ENCODE peak calls at places on chromosomes 16 and 17, in five cellular contexts. One of them, this sample, is unnamed.

GRCh38 chr16:35195173-35195863 is 1735.9 kb downstream of the TP53TG3F start:
- DNase-seq in adrenal gland: no peak
- DNase-seq in ascending aorta: no peak
- DNase-seq in A549: no peak
- DNase-seq in CD8-positive, alpha-beta T cell: no peak
- DNase-seq in this sample: no peak

GRCh38 chr16:85227262-85227923 is 115.1 kb upstream of the CIBAR2 start:
- DNase-seq in adrenal gland: no peak
- DNase-seq in ascending aorta: no peak
- DNase-seq in A549: no peak
- DNase-seq in CD8-positive, alpha-beta T cell: no peak
- DNase-seq in this sample: no peak

GRCh38 chr16:84308120-84308519 is 13.4 kb downstream of the WFDC1 start:
- DNase-seq in adrenal gland: peak; percentile 46
- DNase-seq in ascending aorta: no peak
- DNase-seq in A549: peak; percentile 64
- DNase-seq in CD8-positive, alpha-beta T cell: no peak
- DNase-seq in this sample: no peak

GRCh38 chr16:12215302-12216105 is 239.0 kb downstream of the SNX29 start:
- DNase-seq in adrenal gland: no peak
- DNase-seq in ascending aorta: no peak
- DNase-seq in A549: no peak
- DNase-seq in CD8-positive, alpha-beta T cell: no peak
- DNase-seq in this sample: no peak

GRCh38 chr17:63740464-63741181 is 976 bp downstream of the STRADA start:
- DNase-seq in adrenal gland: no peak
- DNase-seq in ascending aorta: no peak
- DNase-seq in A549: no peak
- DNase-seq in CD8-positive, alpha-beta T cell: no peak
- DNase-seq in this sample: no peak

GRCh38 chr17:76343106-76343505 is 10.6 kb downstream of the PRPSAP1 start:
- DNase-seq in adrenal gland: no peak
- DNase-seq in ascending aorta: no peak
- DNase-seq in A549: no peak
- DNase-seq in CD8-positive, alpha-beta T cell: no peak
- DNase-seq in this sample: no peak

GRCh38 chr16:15672514-15673167 is 22.6 kb downstream of the NDE1 start:
- DNase-seq in adrenal gland: peak; percentile 81
- DNase-seq in ascending aorta: peak; percentile 91
- DNase-seq in A549: peak; percentile 84
- DNase-seq in CD8-positive, alpha-beta T cell: peak; percentile 73
- DNase-seq in this sample: peak; percentile 98

GRCh38 chr16:23668225-23668624 is 10.5 kb upstream of the PLK1 start:
- DNase-seq in adrenal gland: no peak
- DNase-seq in ascending aorta: no peak
- DNase-seq in A549: no peak
- DNase-seq in CD8-positive, alpha-beta T cell: no peak
- DNase-seq in this sample: no peak

GRCh38 chr16:86961133-86961720 is 356.0 kb downstream of the C16orf95 start:
- DNase-seq in adrenal gland: no peak
- DNase-seq in ascending aorta: no peak
- DNase-seq in A549: no peak
- DNase-seq in CD8-positive, alpha-beta T cell: no peak
- DNase-seq in this sample: no peak

GRCh38 chr16:50273382-50273690 is 7.0 kb downstream of the ADCY7 start:
- DNase-seq in adrenal gland: no peak
- DNase-seq in ascending aorta: no peak
- DNase-seq in A549: no peak
- DNase-seq in CD8-positive, alpha-beta T cell: no peak
- DNase-seq in this sample: no peak

GRCh38 chr16:50275428-50276127 is 9.2 kb downstream of the ADCY7 start:
- DNase-seq in adrenal gland: no peak
- DNase-seq in ascending aorta: no peak
- DNase-seq in A549: no peak
- DNase-seq in CD8-positive, alpha-beta T cell: no peak
- DNase-seq in this sample: no peak

GRCh38 chr16:50273888-50274770 is 7.8 kb downstream of the ADCY7 start:
- DNase-seq in adrenal gland: no peak
- DNase-seq in ascending aorta: no peak
- DNase-seq in A549: no peak
- DNase-seq in CD8-positive, alpha-beta T cell: peak; percentile 68
- DNase-seq in this sample: no peak

GRCh38 chr16:50276128-50276444 is 9.7 kb downstream of the ADCY7 start:
- DNase-seq in adrenal gland: no peak
- DNase-seq in ascending aorta: no peak
- DNase-seq in A549: no peak
- DNase-seq in CD8-positive, alpha-beta T cell: no peak
- DNase-seq in this sample: no peak

DNA sequence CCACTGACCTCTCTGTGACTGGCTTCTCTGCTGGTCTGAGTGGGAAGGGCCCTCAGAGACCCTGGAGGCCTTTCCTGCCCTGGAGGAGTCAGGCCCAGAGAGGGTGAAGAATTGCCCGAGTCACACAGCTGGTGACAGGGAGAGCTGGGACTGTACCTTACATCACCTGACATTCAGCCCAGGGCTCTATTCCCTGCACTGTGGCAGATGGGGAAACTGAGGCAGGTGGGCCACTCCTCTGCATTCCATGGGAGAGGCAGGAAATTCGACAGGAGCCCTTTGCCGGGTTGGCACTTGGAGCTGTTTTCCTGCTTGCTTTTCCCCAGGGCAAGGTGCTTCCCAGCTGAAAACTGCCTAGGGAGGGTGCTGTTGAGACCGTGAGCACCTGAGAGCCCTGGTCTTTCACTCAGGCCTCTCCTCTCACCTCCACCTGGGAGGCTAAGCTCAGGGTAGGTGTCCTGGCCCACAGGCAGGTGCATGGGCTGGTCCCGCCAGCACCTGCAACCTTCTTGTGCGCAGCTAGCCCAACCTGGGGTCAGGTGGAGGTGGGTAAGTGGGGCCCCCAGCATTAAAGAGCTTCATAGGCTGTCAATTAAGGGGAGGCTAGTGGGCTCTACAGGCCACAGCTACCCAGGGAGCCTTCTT is 8.5 kb downstream of the ADCY7 start:
- DNase-seq in adrenal gland: no peak
- DNase-seq in ascending aorta: no peak
- DNase-seq in A549: no peak
- DNase-seq in CD8-positive, alpha-beta T cell: no peak
- DNase-seq in this sample: no peak
- TF ChIP-seq CTCF in adrenal gland: no peak
- TF ChIP-seq CTCF in ascending aorta: no peak
- TF ChIP-seq CTCF in A549: no peak
- TF ChIP-seq CTCF in CD8-positive, alpha-beta T cell: no peak
- TF ChIP-seq CTCF in this sample: no peak

GRCh38 chr17:55575058-55575606 is 63.9 kb upstream of the SMIM36 start:
- DNase-seq in adrenal gland: no peak
- DNase-seq in ascending aorta: no peak
- DNase-seq in A549: no peak
- DNase-seq in CD8-positive, alpha-beta T cell: no peak
- DNase-seq in this sample: no peak
- H3K27ac ChIP-seq in adrenal gland: no peak overlapping the region
- H3K27ac ChIP-seq in ascending aorta: no peak overlapping the region
- H3K27ac ChIP-seq in A549: no peak overlapping the region
- H3K27ac ChIP-seq in CD8-positive, alpha-beta T cell: no peak overlapping the region
- H3K27ac ChIP-seq in this sample: no peak overlapping the region

GRCh38 chr16:67170948-67171649 is 761 bp downstream of the NOL3 start:
- DNase-seq in adrenal gland: peak; percentile 57
- DNase-seq in ascending aorta: no peak
- DNase-seq in A549: peak; percentile 41
- DNase-seq in CD8-positive, alpha-beta T cell: no peak
- DNase-seq in this sample: no peak
- H3K4me3 ChIP-seq in adrenal gland: peak overlapping the region; percentile 61
- H3K4me3 ChIP-seq in ascending aorta: peak overlapping the region; percentile 57
- H3K4me3 ChIP-seq in A549: peak overlapping the region; percentile 51
- H3K4me3 ChIP-seq in CD8-positive, alpha-beta T cell: no peak overlapping the region
- H3K4me3 ChIP-seq in this sample: peak overlapping the region; percentile 45

GRCh38 chr17:8798176-8799000 is 777 bp downstream of the MFSD6L start:
- DNase-seq in adrenal gland: no peak
- DNase-seq in ascending aorta: no peak
- DNase-seq in A549: no peak
- DNase-seq in CD8-positive, alpha-beta T cell: no peak
- DNase-seq in this sample: no peak

GRCh38 chr17:8799851-8800212 is 667 bp upstream of the MFSD6L start:
- DNase-seq in adrenal gland: no peak
- DNase-seq in ascending aorta: no peak
- DNase-seq in A549: no peak
- DNase-seq in CD8-positive, alpha-beta T cell: no peak
- DNase-seq in this sample: no peak

GRCh38 chr17:8797621-8798175 is 1.5 kb downstream of the MFSD6L start:
- DNase-seq in adrenal gland: no peak
- DNase-seq in ascending aorta: no peak
- DNase-seq in A549: no peak
- DNase-seq in CD8-positive, alpha-beta T cell: no peak
- DNase-seq in this sample: no peak

GRCh38 chr17:8800656-8801055 is 1.5 kb upstream of the MFSD6L start:
- DNase-seq in adrenal gland: no peak
- DNase-seq in ascending aorta: no peak
- DNase-seq in A549: no peak
- DNase-seq in CD8-positive, alpha-beta T cell: no peak
- DNase-seq in this sample: no peak

DNA sequence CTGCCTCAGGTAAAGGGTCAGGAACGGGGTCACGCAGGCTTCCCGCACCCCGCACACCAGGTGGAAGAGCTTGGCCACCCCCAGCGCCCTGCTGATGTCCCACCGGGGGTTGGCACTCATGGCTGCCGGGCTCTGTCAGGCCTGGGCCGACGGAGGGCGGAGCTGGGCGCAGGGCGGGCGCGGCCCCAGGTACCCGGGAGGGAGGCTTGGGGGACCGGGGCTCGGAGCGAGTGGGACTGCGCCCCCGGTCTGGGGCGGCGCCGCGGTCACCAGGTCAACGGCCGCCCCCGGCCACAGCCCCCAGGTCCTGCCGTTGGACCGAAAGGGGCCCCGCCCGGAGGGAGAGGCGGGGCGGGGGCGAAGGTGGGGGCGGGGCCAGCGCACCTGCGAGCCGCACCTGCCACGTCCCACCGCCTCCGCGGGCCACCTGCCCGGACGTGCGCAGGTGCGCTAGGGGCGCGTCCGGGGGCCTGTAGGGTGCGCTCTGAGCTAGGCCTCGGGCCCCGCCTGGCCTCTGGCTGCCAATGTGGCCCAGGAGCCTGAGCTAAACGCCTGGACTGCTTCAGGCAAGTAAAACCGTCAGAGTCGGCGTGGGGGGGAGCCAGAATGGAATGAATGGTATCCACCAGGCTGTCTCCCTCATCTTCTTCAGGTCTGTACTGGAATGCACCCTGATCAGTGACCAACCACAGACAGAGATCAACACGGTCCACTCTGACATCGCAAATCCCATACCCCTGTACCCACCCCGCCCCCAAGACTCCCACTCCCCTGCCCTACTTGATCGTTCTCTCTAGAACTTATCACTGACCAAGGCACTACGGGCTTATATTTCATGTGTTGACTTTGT is at the start of gene MFSD6L:
- DNase-seq in adrenal gland: no peak
- DNase-seq in ascending aorta: no peak
- DNase-seq in A549: no peak
- DNase-seq in CD8-positive, alpha-beta T cell: no peak
- DNase-seq in this sample: no peak
- TF ChIP-seq CTCF in adrenal gland: no peak
- TF ChIP-seq CTCF in ascending aorta: no peak
- TF ChIP-seq CTCF in A549: no peak
- TF ChIP-seq CTCF in CD8-positive, alpha-beta T cell: no peak
- TF ChIP-seq CTCF in this sample: peak; percentile 38

GRCh38 chr17:17352836-17353624 is 49.9 kb downstream of the NT5M start:
- DNase-seq in adrenal gland: no peak
- DNase-seq in ascending aorta: no peak
- DNase-seq in A549: no peak
- DNase-seq in CD8-positive, alpha-beta T cell: no peak
- DNase-seq in this sample: no peak
- H3K27ac ChIP-seq in adrenal gland: no peak overlapping the region
- H3K27ac ChIP-seq in ascending aorta: no peak overlapping the region
- H3K27ac ChIP-seq in A549: no peak overlapping the region
- H3K27ac ChIP-seq in CD8-positive, alpha-beta T cell: no peak overlapping the region
- H3K27ac ChIP-seq in this sample: peak overlapping the region; percentile 84

GRCh38 chr17:82461827-82462524 is 3.4 kb downstream of the NARF start:
- DNase-seq in adrenal gland: no peak
- DNase-seq in ascending aorta: no peak
- DNase-seq in A549: no peak
- DNase-seq in CD8-positive, alpha-beta T cell: no peak
- DNase-seq in this sample: no peak

GRCh38 chr17:82457790-82458129 is 781 bp upstream of the NARF start:
- DNase-seq in adrenal gland: no peak
- DNase-seq in ascending aorta: no peak
- DNase-seq in A549: no peak
- DNase-seq in CD8-positive, alpha-beta T cell: no peak
- DNase-seq in this sample: no peak

GRCh38 chr17:82458130-82458884 is at the start of gene NARF:
- DNase-seq in adrenal gland: peak; percentile 98
- DNase-seq in ascending aorta: peak; percentile 92
- DNase-seq in A549: peak; percentile 100
- DNase-seq in CD8-positive, alpha-beta T cell: peak; percentile 95
- DNase-seq in this sample: peak; percentile 99

GRCh38 chr17:82458885-82459424 is 414 bp downstream of the NARF start:
- DNase-seq in adrenal gland: no peak
- DNase-seq in ascending aorta: no peak
- DNase-seq in A549: no peak
- DNase-seq in CD8-positive, alpha-beta T cell: no peak
- DNase-seq in this sample: no peak

GRCh38 chr17:82457071-82457789 is 1.3 kb upstream of the NARF start:
- DNase-seq in adrenal gland: no peak
- DNase-seq in ascending aorta: no peak
- DNase-seq in A549: no peak
- DNase-seq in CD8-positive, alpha-beta T cell: no peak
- DNase-seq in this sample: no peak
- H3K4me3 ChIP-seq in adrenal gland: peak overlapping the region; percentile 98
- H3K4me3 ChIP-seq in ascending aorta: peak overlapping the region; percentile 86
- H3K4me3 ChIP-seq in A549: peak overlapping the region; percentile 74
- H3K4me3 ChIP-seq in CD8-positive, alpha-beta T cell: peak overlapping the region; percentile 67
- H3K4me3 ChIP-seq in this sample: peak overlapping the region; percentile 81